ENCODE peak calls at places on chromosomes 3 and 15, in five cellular contexts. Y, L, H, B and C are unnamed samples.

GRCh38 chr15:75565062-75565970 is 13.8 kb downstream of the PTPN9 start:
- DNase-seq in Y (no peak), L (no peak), H (no peak), B (no peak), C (no peak)

GRCh38 chr3:100149130-100149529 is 34.8 kb upstream of the FILIP1L start:
- DNase-seq in Y (no peak), L (no peak), H (no peak), B (no peak), C (no peak)

GRCh38 chr3:184176377-184177330 is 2.0 kb downstream of the AP2M1 start:
- DNase-seq in Y (no peak), L (peak; percentile 76), H (no peak), B (no peak), C (peak; percentile 75)

GRCh38 chr15:31372635-31373091 is 46.0 kb downstream of the KLF13 start:
- DNase-seq in Y (no peak), L (peak; percentile 92), H (no peak), B (no peak), C (peak; percentile 92)

GRCh38 chr15:39509941-39510845 is 70.7 kb upstream of the THBS1 start:
- DNase-seq in Y (no peak), L (peak; percentile 73), H (no peak), B (no peak), C (peak; percentile 19)

GRCh38 chr3:106877632-106878031 is 499.6 kb upstream of the CCDC54 start:
- DNase-seq in Y (no peak), L (no peak), H (no peak), B (no peak), C (no peak)

GRCh38 chr3:157475921-157476395 is 27.3 kb downstream of the VEPH1 start:
- DNase-seq in Y (no peak), L (no peak), H (no peak), B (no peak), C (no peak)

GRCh38 chr3:189597918-189598317 is 33.3 kb upstream of the TP63 start:
- DNase-seq in Y (no peak), L (no peak), H (no peak), B (no peak), C (no peak)

GRCh38 chr3:129575987-129576364 is 30.5 kb downstream of the PLXND1 start:
- DNase-seq in Y (no peak), L (no peak), H (no peak), B (no peak), C (no peak)